ENCODE peak calls at places on chromosome 1, in five cellular contexts. F is GM12878, O is A549, W is ovary, K is stomach. J is an unnamed sample.

GRCh38 chr1:31665264-31665878 is 20.7 kb upstream of the PEF1 start:
- DNase-seq in F (no peak), O (no peak), W (no peak), K (no peak), J (no peak)

GRCh38 chr1:31814631-31815306 is 1.1 kb downstream of the SPOCD1 start:
- DNase-seq in F (no peak), O (no peak), W (no peak), K (no peak), J (no peak)

GRCh38 chr1:53734650-53735211 is 4.2 kb downstream of the GLIS1 start:
- DNase-seq in F (no peak), O (no peak), W (no peak), K (no peak), J (no peak)

GRCh38 chr1:115224636-115225035 is 113.4 kb downstream of the NGF start:
- DNase-seq in F (no peak), O (no peak), W (no peak), K (no peak), J (no peak)

GRCh38 chr1:50605186-50605875 is 182.1 kb upstream of the DMRTA2 start:
- DNase-seq in F (no peak), O (peak; percentile 35), W (no peak), K (no peak), J (no peak)

GRCh38 chr1:10007161-10007560 is 10.1 kb downstream of the RBP7 start:
- DNase-seq in F (no peak), O (no peak), W (no peak), K (peak; percentile 74), J (no peak)

GRCh38 chr1:230827081-230827681 is 41.1 kb downstream of the C1orf198 start:
- DNase-seq in F (no peak), O (no peak), W (peak; percentile 89), K (no peak), J (peak; percentile 61)

GRCh38 chr1:210715072-210715471 is 386.4 kb downstream of the HHAT start:
- DNase-seq in F (no peak), O (no peak), W (no peak), K (no peak), J (no peak)

GRCh38 chr1:224141693-224142092 is 27.8 kb downstream of the FBXO28 start:
- DNase-seq in F (no peak), O (no peak), W (no peak), K (no peak), J (no peak)

GRCh38 chr1:225119307-225119706 is 189.8 kb downstream of the DNAH14 start:
- DNase-seq in F (no peak), O (no peak), W (no peak), K (no peak), J (no peak)

GRCh38 chr1:44707112-44707881 is 23.7 kb downstream of the RNU5D-1 start:
- DNase-seq in F (no peak), O (peak; percentile 70), W (no peak), K (no peak), J (no peak)

GRCh38 chr1:5959087-5959486 is 33.1 kb downstream of the NPHP4 start:
- DNase-seq in F (no peak), O (no peak), W (no peak), K (no peak), J (no peak)

GRCh38 chr1:103110701-103111100 is 2.4 kb upstream of the COL11A1 start:
- DNase-seq in F (no peak), O (no peak), W (no peak), K (no peak), J (no peak)

GRCh38 chr1:27342778-27343638 is 1.2 kb downstream of the SYTL1 start:
- DNase-seq in F (no peak), O (no peak), W (no peak), K (peak; percentile 81), J (no peak)

GRCh38 chr1:2065699-2066098 is 15.5 kb downstream of the PRKCZ start:
- DNase-seq in F (no peak), O (no peak), W (no peak), K (no peak), J (no peak)

GRCh38 chr1:198007687-198008627 is 90.8 kb downstream of the LHX9 start:
- DNase-seq in F (no peak), O (no peak), W (no peak), K (no peak), J (no peak)

GRCh38 chr1:41619511-41620364 is 135.3 kb upstream of the EDN2 start:
- DNase-seq in F (no peak), O (no peak), W (no peak), K (no peak), J (no peak)

GRCh38 chr1:210003501-210003900 is 65.5 kb downstream of the SYT14 start:
- DNase-seq in F (no peak), O (no peak), W (no peak), K (no peak), J (no peak)

GRCh38 chr1:167465751-167466150 is 52.6 kb downstream of the CD247 start:
- DNase-seq in F (no peak), O (no peak), W (no peak), K (no peak), J (no peak)

GRCh38 chr1:44031051-44031899 is at the start of gene SLC6A9:
- DNase-seq in F (no peak), O (peak; percentile 47), W (peak; percentile 68), K (peak; percentile 69), J (peak; percentile 18)

GRCh38 chr1:95730986-95731385 is 497.0 kb downstream of the RWDD3 start:
- DNase-seq in F (no peak), O (no peak), W (no peak), K (no peak), J (no peak)

GRCh38 chr1:229005556-229005955 is 265.4 kb upstream of the RAB4A start:
- DNase-seq in F (no peak), O (no peak), W (no peak), K (no peak), J (no peak)

GRCh38 chr1:112390775-112391602 is 5.0 kb upstream of the CTTNBP2NL start:
- DNase-seq in F (peak; percentile 63), O (peak; percentile 90), W (peak; percentile 88), K (peak; percentile 91), J (peak; percentile 86)

GRCh38 chr1:94012686-94013330 is 103.6 kb upstream of the GCLM start:
- DNase-seq in F (no peak), O (no peak), W (no peak), K (no peak), J (no peak)

GRCh38 chr1:214540324-214540723 is 11.1 kb downstream of the PTPN14 start:
- DNase-seq in F (no peak), O (no peak), W (no peak), K (no peak), J (no peak)

GRCh38 chr1:104238991-104239390 is 489.3 kb downstream of the AMY1C start:
- DNase-seq in F (no peak), O (no peak), W (no peak), K (no peak), J (no peak)

GRCh38 chr1:78627321-78627720 is 7.1 kb downstream of the IFI44L start:
- DNase-seq in F (no peak), O (no peak), W (no peak), K (no peak), J (no peak)

GRCh38 chr1:203095061-203095690 is 9.4 kb upstream of the MYOG start:
- DNase-seq in F (no peak), O (no peak), W (no peak), K (no peak), J (no peak)

GRCh38 chr1:30410153-30410851 is 313.1 kb downstream of the MATN1 start:
- DNase-seq in F (no peak), O (no peak), W (no peak), K (peak; percentile 17), J (peak; percentile 1)

GRCh38 chr1:15885701-15886612 is 38.5 kb downstream of the SPEN start:
- DNase-seq in F (peak; percentile 36), O (peak; percentile 85), W (peak; percentile 99), K (peak; percentile 96), J (peak; percentile 98)
- TF ChIP-seq EP300 in F (no peak), O (no peak), W (peak; percentile 92), K (peak; percentile 18), J (peak; percentile 83)

DNA sequence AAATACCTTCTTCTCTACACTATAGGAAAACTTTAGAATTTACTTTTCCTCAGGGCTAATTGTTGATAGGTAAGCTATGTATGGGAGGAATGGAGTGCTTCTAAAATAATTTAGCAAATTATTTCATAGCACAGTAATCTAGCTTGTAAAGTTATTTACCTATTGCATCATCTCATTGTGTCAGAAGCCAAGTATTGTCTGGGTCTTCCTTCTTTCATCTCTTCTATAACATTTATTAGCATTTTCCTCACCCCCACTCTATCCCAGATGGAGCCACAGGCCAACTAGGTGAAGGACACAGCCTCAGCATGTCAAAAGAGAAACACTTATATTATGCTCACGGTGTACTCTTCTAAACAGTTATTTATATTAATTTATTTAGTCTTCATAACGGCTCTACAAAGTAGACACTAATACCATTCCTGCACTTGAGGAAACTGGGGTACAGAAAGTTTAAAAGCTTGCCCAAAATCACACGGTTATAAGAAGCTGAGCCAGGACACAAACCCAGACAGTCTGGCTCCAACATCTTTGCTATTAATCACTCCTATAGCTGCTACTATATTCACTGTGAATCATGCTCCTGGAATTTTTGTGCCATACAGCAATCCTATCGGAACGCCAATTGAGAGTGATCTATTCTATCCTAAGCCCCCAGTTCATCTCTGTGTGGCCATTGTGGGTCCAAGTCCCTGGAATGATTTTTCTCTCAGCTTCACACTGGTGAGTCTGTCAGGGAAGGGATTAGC is 43.1 kb downstream of the OR10J5 start:
- DNase-seq in F (no peak), O (peak; percentile 58), W (no peak), K (no peak), J (no peak)
- TF ChIP-seq POLR2A in F (no peak), O (no peak), W (no peak), K (no peak), J (no peak)

GRCh38 chr1:117368116-117369108 is 1.2 kb downstream of the MAN1A2 start:
- DNase-seq in F (no peak), O (no peak), W (no peak), K (no peak), J (no peak)
- H3K4me1 ChIP-seq in F (peaks cover 14% of the 10 kb centered on the region), O (peaks cover 30% of the 10 kb centered on the region), W (peaks cover 6% of the 10 kb centered on the region), K (peaks cover 19% of the 10 kb centered on the region), J (no peaks in the 10 kb centered on the region)

GRCh38 chr1:116466810-116467557 is 93.9 kb downstream of the ATP1A1 start:
- DNase-seq in F (no peak), O (no peak), W (no peak), K (no peak), J (no peak)

GRCh38 chr1:116474921-116475849 is 95.6 kb downstream of the CD58 start:
- DNase-seq in F (no peak), O (peak; percentile 6), W (no peak), K (peak; percentile 78), J (no peak)

GRCh38 chr1:116472431-116472961 is 98.3 kb downstream of the CD58 start:
- DNase-seq in F (no peak), O (no peak), W (no peak), K (no peak), J (no peak)

GRCh38 chr1:116475850-116476218 is 95.0 kb downstream of the CD58 start:
- DNase-seq in F (no peak), O (no peak), W (no peak), K (no peak), J (no peak)

DNA sequence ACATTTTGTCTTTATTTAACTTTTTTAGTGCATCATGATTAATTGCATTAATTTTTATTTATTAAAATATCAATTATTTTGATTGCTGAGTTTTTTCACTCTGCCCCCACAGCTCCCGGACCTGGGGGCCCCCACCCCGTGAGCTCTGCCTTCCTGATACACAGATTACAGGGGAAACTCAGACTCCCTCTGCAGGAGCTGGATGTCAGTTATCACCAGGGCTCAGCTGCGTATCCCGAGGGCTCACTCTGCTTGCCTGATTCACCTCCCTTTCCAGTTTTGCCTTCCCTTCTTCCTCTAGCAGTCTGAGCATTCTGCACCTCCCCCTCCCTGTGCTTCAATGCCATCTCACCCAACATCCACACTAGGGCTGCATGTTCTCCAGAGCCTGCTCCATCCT is 98.2 kb downstream of the ATP1A1 start:
- DNase-seq in F (no peak), O (no peak), W (no peak), K (no peak), J (no peak)
- TF ChIP-seq EP300 in F (no peak), O (no peak), W (no peak), K (no peak), J (no peak)

J was measured in tibial nerve.